ENCODE peak calls at places on chromosomes 3 and 15, in seven cellular contexts. One of them, this sample, is unnamed.

GRCh38 chr3:45676248-45677044 is 12.8 kb upstream of the SACM1L start:
- DNase-seq in neuronal stem cell: no peak
- DNase-seq in IMR-90: no peak
- DNase-seq in mesendoderm: no peak
- DNase-seq in trophoblast cell: no peak
- DNase-seq in mesenchymal stem cell: peak; percentile 22
- DNase-seq in H1: no peak
- DNase-seq in this sample: no peak

GRCh38 chr3:151593923-151594322 is 133.1 kb upstream of the IGSF10 start:
- DNase-seq in neuronal stem cell: no peak
- DNase-seq in IMR-90: no peak
- DNase-seq in mesendoderm: no peak
- DNase-seq in trophoblast cell: no peak
- DNase-seq in mesenchymal stem cell: no peak
- DNase-seq in H1: no peak
- DNase-seq in this sample: no peak

GRCh38 chr3:98778383-98778782 is 15.2 kb downstream of the ST3GAL6 start:
- DNase-seq in neuronal stem cell: no peak
- DNase-seq in IMR-90: peak; percentile 58
- DNase-seq in mesendoderm: no peak
- DNase-seq in trophoblast cell: no peak
- DNase-seq in mesenchymal stem cell: no peak
- DNase-seq in H1: no peak
- DNase-seq in this sample: no peak

GRCh38 chr3:192841428-192841827 is 76.2 kb downstream of the MB21D2 start:
- DNase-seq in neuronal stem cell: no peak
- DNase-seq in IMR-90: no peak
- DNase-seq in mesendoderm: no peak
- DNase-seq in trophoblast cell: peak; percentile 17
- DNase-seq in mesenchymal stem cell: no peak
- DNase-seq in H1: no peak
- DNase-seq in this sample: no peak

GRCh38 chr15:37058316-37058985 is 41.9 kb downstream of the MEIS2 start:
- DNase-seq in neuronal stem cell: peak; percentile 54
- DNase-seq in IMR-90: no peak
- DNase-seq in mesendoderm: peak; percentile 76
- DNase-seq in trophoblast cell: no peak
- DNase-seq in mesenchymal stem cell: no peak
- DNase-seq in H1: no peak
- DNase-seq in this sample: no peak

GRCh38 chr3:4270726-4271125 is 32.4 kb upstream of the SETMAR start:
- DNase-seq in neuronal stem cell: no peak
- DNase-seq in IMR-90: no peak
- DNase-seq in mesendoderm: no peak
- DNase-seq in trophoblast cell: no peak
- DNase-seq in mesenchymal stem cell: no peak
- DNase-seq in H1: no peak
- DNase-seq in this sample: no peak

GRCh38 chr3:69203631-69204314 is 81.4 kb upstream of the LMOD3 start:
- DNase-seq in neuronal stem cell: no peak
- DNase-seq in IMR-90: no peak
- DNase-seq in mesendoderm: no peak
- DNase-seq in trophoblast cell: no peak
- DNase-seq in mesenchymal stem cell: no peak
- DNase-seq in H1: no peak
- DNase-seq in this sample: no peak

GRCh38 chr15:38455096-38455495 is 1.2 kb downstream of the FAM98B start:
- DNase-seq in neuronal stem cell: no peak
- DNase-seq in IMR-90: peak; percentile 48
- DNase-seq in mesendoderm: no peak
- DNase-seq in trophoblast cell: no peak
- DNase-seq in mesenchymal stem cell: peak; percentile 37
- DNase-seq in H1: no peak
- DNase-seq in this sample: no peak

GRCh38 chr3:172315401-172316091 is 132.7 kb downstream of the GHSR start:
- DNase-seq in neuronal stem cell: no peak
- DNase-seq in IMR-90: peak; percentile 85
- DNase-seq in mesendoderm: peak; percentile 54
- DNase-seq in trophoblast cell: no peak
- DNase-seq in mesenchymal stem cell: peak; percentile 95
- DNase-seq in H1: no peak
- DNase-seq in this sample: no peak

GRCh38 chr15:90956551-90957104 is 1.9 kb downstream of the RCCD1 start:
- DNase-seq in neuronal stem cell: peak; percentile 81
- DNase-seq in IMR-90: peak; percentile 70
- DNase-seq in mesendoderm: peak; percentile 88
- DNase-seq in trophoblast cell: peak; percentile 86
- DNase-seq in mesenchymal stem cell: peak; percentile 79
- DNase-seq in H1: peak; percentile 94
- DNase-seq in this sample: peak; percentile 85

GRCh38 chr3:158152186-158152585 is 42.3 kb downstream of the RSRC1 start:
- DNase-seq in neuronal stem cell: no peak
- DNase-seq in IMR-90: peak; percentile 59
- DNase-seq in mesendoderm: no peak
- DNase-seq in trophoblast cell: no peak
- DNase-seq in mesenchymal stem cell: peak; percentile 23
- DNase-seq in H1: no peak
- DNase-seq in this sample: no peak

GRCh38 chr3:354433-354832 is 157.9 kb downstream of the CHL1 start:
- DNase-seq in neuronal stem cell: peak; percentile 67
- DNase-seq in IMR-90: peak; percentile 64
- DNase-seq in mesendoderm: peak; percentile 80
- DNase-seq in trophoblast cell: peak; percentile 31
- DNase-seq in mesenchymal stem cell: peak; percentile 50
- DNase-seq in H1: peak; percentile 63
- DNase-seq in this sample: peak; percentile 42

DNA sequence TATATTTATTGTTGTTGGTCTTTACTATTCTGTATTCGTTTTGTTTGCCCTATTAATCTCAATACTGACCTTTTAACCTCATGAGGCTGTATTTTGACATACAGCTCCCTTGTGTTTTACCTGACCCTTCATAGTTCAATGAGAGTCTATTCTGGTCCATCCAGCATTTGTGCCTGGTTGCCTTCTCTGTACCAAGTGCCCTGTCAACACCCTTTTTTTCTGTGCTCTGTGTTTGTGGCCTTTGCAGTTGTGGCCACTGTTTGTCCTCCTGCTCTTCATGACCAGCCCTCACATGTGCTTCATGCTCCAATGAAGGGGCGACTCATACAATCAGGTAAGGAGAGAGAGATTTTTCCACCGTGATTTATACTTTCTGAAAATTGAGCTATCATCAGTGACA is 368.2 kb downstream of the IL20RB start:
- DNase-seq in neuronal stem cell: no peak
- DNase-seq in IMR-90: no peak
- DNase-seq in mesendoderm: no peak
- DNase-seq in trophoblast cell: no peak
- DNase-seq in mesenchymal stem cell: no peak
- DNase-seq in H1: no peak
- DNase-seq in this sample: no peak
- H3K18ac ChIP-seq in neuronal stem cell: no peak overlapping the region
- H3K18ac ChIP-seq in IMR-90: no peak overlapping the region
- H3K18ac ChIP-seq in mesendoderm: no peak overlapping the region
- H3K18ac ChIP-seq in trophoblast cell: no peak overlapping the region
- H3K18ac ChIP-seq in mesenchymal stem cell: no peak overlapping the region
- H3K18ac ChIP-seq in H1: no peak overlapping the region
- H3K18ac ChIP-seq in this sample: no peak overlapping the region

GRCh38 chr15:65812921-65813320 is 20.8 kb upstream of the DENND4A start:
- DNase-seq in neuronal stem cell: no peak
- DNase-seq in IMR-90: no peak
- DNase-seq in mesendoderm: no peak
- DNase-seq in trophoblast cell: no peak
- DNase-seq in mesenchymal stem cell: no peak
- DNase-seq in H1: no peak
- DNase-seq in this sample: no peak
- H3K18ac ChIP-seq in neuronal stem cell: no peak overlapping the region
- H3K18ac ChIP-seq in IMR-90: no peak overlapping the region
- H3K18ac ChIP-seq in mesendoderm: no peak overlapping the region
- H3K18ac ChIP-seq in trophoblast cell: no peak overlapping the region
- H3K18ac ChIP-seq in mesenchymal stem cell: no peak overlapping the region
- H3K18ac ChIP-seq in H1: no peak overlapping the region
- H3K18ac ChIP-seq in this sample: no peak overlapping the region

DNA sequence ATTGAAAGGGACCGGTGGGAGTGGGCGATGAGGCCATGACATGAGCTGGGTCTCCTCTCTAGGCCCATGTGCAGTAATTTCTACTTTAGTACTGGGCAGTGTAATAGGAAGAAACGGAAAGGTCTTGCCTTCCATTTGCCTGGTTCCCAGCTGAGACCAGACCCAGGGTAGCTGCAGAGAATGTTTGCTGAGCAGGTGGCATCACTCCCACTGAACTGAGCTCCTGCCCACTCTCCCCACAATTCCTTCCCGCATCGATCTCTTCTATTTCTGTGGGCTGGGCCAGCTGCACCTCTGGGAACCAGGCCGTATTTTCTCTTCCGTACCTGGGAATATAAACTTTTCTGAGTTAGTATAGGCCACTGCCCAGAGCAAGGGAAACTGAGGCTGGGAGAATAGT is 15.8 kb downstream of the ESYT3 start:
- DNase-seq in neuronal stem cell: no peak
- DNase-seq in IMR-90: no peak
- DNase-seq in mesendoderm: no peak
- DNase-seq in trophoblast cell: no peak
- DNase-seq in mesenchymal stem cell: no peak
- DNase-seq in H1: no peak
- DNase-seq in this sample: no peak
- H3K18ac ChIP-seq in neuronal stem cell: no peak overlapping the region
- H3K18ac ChIP-seq in IMR-90: no peak overlapping the region
- H3K18ac ChIP-seq in mesendoderm: no peak overlapping the region
- H3K18ac ChIP-seq in trophoblast cell: no peak overlapping the region
- H3K18ac ChIP-seq in mesenchymal stem cell: no peak overlapping the region
- H3K18ac ChIP-seq in H1: no peak overlapping the region
- H3K18ac ChIP-seq in this sample: no peak overlapping the region

GRCh38 chr3:101861978-101862421 is 12.7 kb downstream of the NFKBIZ start:
- DNase-seq in neuronal stem cell: no peak
- DNase-seq in IMR-90: no peak
- DNase-seq in mesendoderm: no peak
- DNase-seq in trophoblast cell: no peak
- DNase-seq in mesenchymal stem cell: peak; percentile 66
- DNase-seq in H1: no peak
- DNase-seq in this sample: no peak

GRCh38 chr3:101858464-101858863 is 9.2 kb downstream of the NFKBIZ start:
- DNase-seq in neuronal stem cell: no peak
- DNase-seq in IMR-90: no peak
- DNase-seq in mesendoderm: no peak
- DNase-seq in trophoblast cell: no peak
- DNase-seq in mesenchymal stem cell: peak; percentile 37
- DNase-seq in H1: no peak
- DNase-seq in this sample: no peak

GRCh38 chr3:101861212-101861977 is 12.1 kb downstream of the NFKBIZ start:
- DNase-seq in neuronal stem cell: no peak
- DNase-seq in IMR-90: peak; percentile 56
- DNase-seq in mesendoderm: no peak
- DNase-seq in trophoblast cell: no peak
- DNase-seq in mesenchymal stem cell: peak; percentile 83
- DNase-seq in H1: no peak
- DNase-seq in this sample: no peak

GRCh38 chr3:101857279-101857678 is 8.0 kb downstream of the NFKBIZ start:
- DNase-seq in neuronal stem cell: no peak
- DNase-seq in IMR-90: no peak
- DNase-seq in mesendoderm: no peak
- DNase-seq in trophoblast cell: no peak
- DNase-seq in mesenchymal stem cell: peak; percentile 39
- DNase-seq in H1: no peak
- DNase-seq in this sample: no peak

DNA sequence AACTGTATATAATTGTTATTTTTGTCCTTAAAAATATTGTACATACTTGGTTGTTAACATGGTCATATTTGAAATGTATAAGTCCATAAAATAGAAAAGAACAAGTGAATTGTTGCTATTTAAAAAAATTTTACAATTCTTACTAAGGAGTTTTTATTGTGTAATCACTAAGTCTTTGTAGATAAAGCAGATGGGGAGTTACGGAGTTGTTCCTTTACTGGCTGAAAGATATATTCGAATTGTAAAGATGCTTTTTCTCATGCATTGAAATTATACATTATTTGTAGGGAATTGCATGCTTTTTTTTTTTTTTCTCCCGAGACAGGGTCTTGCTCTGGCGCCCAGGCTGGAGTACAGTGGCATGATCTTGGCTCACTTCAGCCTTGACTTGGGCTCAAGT is 10.6 kb downstream of the NFKBIZ start:
- DNase-seq in neuronal stem cell: no peak
- DNase-seq in IMR-90: no peak
- DNase-seq in mesendoderm: no peak
- DNase-seq in trophoblast cell: no peak
- DNase-seq in mesenchymal stem cell: peak; percentile 40
- DNase-seq in H1: no peak
- DNase-seq in this sample: no peak
- H3K18ac ChIP-seq in neuronal stem cell: no peak overlapping the region
- H3K18ac ChIP-seq in IMR-90: no peak overlapping the region
- H3K18ac ChIP-seq in mesendoderm: no peak overlapping the region
- H3K18ac ChIP-seq in trophoblast cell: no peak overlapping the region
- H3K18ac ChIP-seq in mesenchymal stem cell: no peak overlapping the region
- H3K18ac ChIP-seq in H1: no peak overlapping the region
- H3K18ac ChIP-seq in this sample: no peak overlapping the region

GRCh38 chr15:85564686-85565085 is 184.3 kb downstream of the AKAP13 start:
- DNase-seq in neuronal stem cell: no peak
- DNase-seq in IMR-90: no peak
- DNase-seq in mesendoderm: no peak
- DNase-seq in trophoblast cell: no peak
- DNase-seq in mesenchymal stem cell: peak; percentile 33
- DNase-seq in H1: no peak
- DNase-seq in this sample: no peak
- H3K18ac ChIP-seq in neuronal stem cell: no peak overlapping the region
- H3K18ac ChIP-seq in IMR-90: no peak overlapping the region
- H3K18ac ChIP-seq in mesendoderm: no peak overlapping the region
- H3K18ac ChIP-seq in trophoblast cell: no peak overlapping the region
- H3K18ac ChIP-seq in mesenchymal stem cell: no peak overlapping the region
- H3K18ac ChIP-seq in H1: no peak overlapping the region
- H3K18ac ChIP-seq in this sample: no peak overlapping the region

GRCh38 chr15:63858448-63858847 is 24.7 kb upstream of the HERC1 start:
- DNase-seq in neuronal stem cell: no peak
- DNase-seq in IMR-90: no peak
- DNase-seq in mesendoderm: no peak
- DNase-seq in trophoblast cell: no peak
- DNase-seq in mesenchymal stem cell: no peak
- DNase-seq in H1: no peak
- DNase-seq in this sample: no peak
- H3K18ac ChIP-seq in neuronal stem cell: no peak overlapping the region
- H3K18ac ChIP-seq in IMR-90: no peak overlapping the region
- H3K18ac ChIP-seq in mesendoderm: no peak overlapping the region
- H3K18ac ChIP-seq in trophoblast cell: peak overlapping the region; percentile 38
- H3K18ac ChIP-seq in mesenchymal stem cell: no peak overlapping the region
- H3K18ac ChIP-seq in H1: no peak overlapping the region
- H3K18ac ChIP-seq in this sample: no peak overlapping the region

GRCh38 chr15:42800731-42801474 is 64.0 kb upstream of the CDAN1 start:
- DNase-seq in neuronal stem cell: no peak
- DNase-seq in IMR-90: no peak
- DNase-seq in mesendoderm: peak; percentile 49
- DNase-seq in trophoblast cell: no peak
- DNase-seq in mesenchymal stem cell: no peak
- DNase-seq in H1: peak; percentile 73
- DNase-seq in this sample: peak; percentile 59
- H3K18ac ChIP-seq in neuronal stem cell: no peak overlapping the region
- H3K18ac ChIP-seq in IMR-90: no peak overlapping the region
- H3K18ac ChIP-seq in mesendoderm: no peak overlapping the region
- H3K18ac ChIP-seq in trophoblast cell: no peak overlapping the region
- H3K18ac ChIP-seq in mesenchymal stem cell: no peak overlapping the region
- H3K18ac ChIP-seq in H1: no peak overlapping the region
- H3K18ac ChIP-seq in this sample: no peak overlapping the region